ENCODE peak calls at places on chromosomes 13 and 19, in eight cellular contexts. Z, W, N, L, Q, V, M and Y are unnamed samples.

GRCh38 chr19:495440-496332 is 600 bp upstream of the MADCAM1 start:
- DNase-seq in Z (peak), W (no peak), N (no peak), L (no peak), Q (no peak), V (no peak), M (no peak), Y (no peak)

GRCh38 chr19:16470911-16471811 is 609 bp downstream of the EPS15L1 start:
- DNase-seq in Z (no peak), W (no peak), N (no peak), L (no peak), Q (no peak), V (no peak), M (peak), Y (peak)

GRCh38 chr19:46192990-46193650 is 36.4 kb upstream of the IGFL1 start:
- DNase-seq in Z (peak), W (peak), N (no peak), L (no peak), Q (no peak), V (peak), M (no peak), Y (peak)

GRCh38 chr13:73782781-73783180 is 351.4 kb downstream of the KLF12 start:
- DNase-seq in Z (no peak), W (no peak), N (no peak), L (no peak), Q (no peak), V (no peak), M (no peak), Y (no peak)

GRCh38 chr19:56838930-56839664 is 1.4 kb downstream of the PEG3 start:
- DNase-seq in Z (peak), W (peak), N (no peak), L (peak), Q (peak), V (peak), M (peak), Y (peak)

GRCh38 chr13:64154514-64154913 is 2738.9 kb upstream of the PCDH20 start:
- DNase-seq in Z (peak), W (no peak), N (peak), L (no peak), Q (no peak), V (no peak), M (no peak), Y (no peak)

GRCh38 chr13:45838171-45838745 is 13.3 kb downstream of the SIAH3 start:
- DNase-seq in Z (no peak), W (no peak), N (no peak), L (no peak), Q (no peak), V (no peak), M (no peak), Y (no peak)

GRCh38 chr19:33373701-33374405 is at the start of gene CEBPG:
- DNase-seq in Z (no peak), W (no peak), N (no peak), L (no peak), Q (peak), V (peak), M (peak), Y (peak)

GRCh38 chr13:81395368-81395767 is 1054.4 kb upstream of the SPRY2 start:
- DNase-seq in Z (no peak), W (no peak), N (no peak), L (no peak), Q (no peak), V (peak), M (peak), Y (peak)

GRCh38 chr19:4277051-4277700 is 1.9 kb upstream of the SHD start:
- DNase-seq in Z (no peak), W (no peak), N (no peak), L (no peak), Q (no peak), V (no peak), M (no peak), Y (no peak)

GRCh38 chr19:11373166-11373884 is 1.1 kb upstream of the SWSAP1 start:
- DNase-seq in Z (no peak), W (no peak), N (no peak), L (no peak), Q (peak), V (no peak), M (no peak), Y (no peak)

GRCh38 chr13:25453966-25454365 is 82.2 kb downstream of the ATP8A2 start:
- DNase-seq in Z (no peak), W (no peak), N (no peak), L (no peak), Q (no peak), V (no peak), M (no peak), Y (no peak)

GRCh38 chr19:32914879-32915278 is 45.3 kb upstream of the SLC7A9 start:
- DNase-seq in Z (no peak), W (no peak), N (no peak), L (no peak), Q (no peak), V (no peak), M (no peak), Y (no peak)

GRCh38 chr13:104422668-104423067 is 1356.5 kb upstream of the SLC10A2 start:
- DNase-seq in Z (no peak), W (no peak), N (no peak), L (no peak), Q (no peak), V (no peak), M (no peak), Y (no peak)

GRCh38 chr19:42658148-42658547 is 63.4 kb upstream of the CEACAM8 start:
- DNase-seq in Z (no peak), W (no peak), N (no peak), L (no peak), Q (no peak), V (no peak), M (no peak), Y (no peak)

GRCh38 chr13:48801255-48801654 is 147.5 kb downstream of the CYSLTR2 start:
- DNase-seq in Z (no peak), W (no peak), N (no peak), L (no peak), Q (no peak), V (no peak), M (no peak), Y (no peak)
- H3K4me3 ChIP-seq in Z (no peak), W (no peak), N (no peak), L (no peak), Q (no peak), V (no peak), M (no peak), Y (no peak)

GRCh38 chr19:13821292-13821691 is 26.0 kb downstream of the ZSWIM4 start:
- DNase-seq in Z (no peak), W (no peak), N (no peak), L (no peak), Q (no peak), V (no peak), M (no peak), Y (no peak)

GRCh38 chr19:13825489-13826475 is 30.5 kb downstream of the ZSWIM4 start:
- DNase-seq in Z (peak), W (no peak), N (no peak), L (no peak), Q (no peak), V (peak), M (no peak), Y (no peak)

GRCh38 chr19:13823901-13824300 is 28.7 kb downstream of the ZSWIM4 start:
- DNase-seq in Z (no peak), W (no peak), N (no peak), L (no peak), Q (no peak), V (no peak), M (no peak), Y (no peak)

GRCh38 chr19:13824703-13825102 is 29.5 kb downstream of the ZSWIM4 start:
- DNase-seq in Z (no peak), W (no peak), N (no peak), L (no peak), Q (no peak), V (no peak), M (no peak), Y (no peak)

DNA sequence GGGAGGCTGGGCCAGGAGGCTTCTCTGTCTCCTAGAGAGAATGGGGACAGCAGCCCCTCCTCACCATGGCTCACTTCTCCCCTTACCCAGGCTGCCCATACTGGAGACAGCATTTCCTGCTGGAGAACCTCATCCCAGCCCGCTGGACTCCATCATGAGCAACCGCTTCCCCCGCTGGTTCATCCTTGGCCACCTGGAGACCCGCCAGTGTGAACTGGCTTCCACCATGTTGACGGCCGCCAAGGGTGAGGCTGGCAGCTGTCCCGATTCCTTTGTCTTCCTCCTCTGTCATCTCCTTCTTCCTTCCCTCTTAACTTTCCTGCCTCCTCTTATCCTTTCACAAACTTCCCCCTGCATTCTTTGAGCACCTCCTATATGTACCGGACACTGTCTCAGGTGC is 28.0 kb downstream of the ZSWIM4 start:
- DNase-seq in Z (no peak), W (no peak), N (no peak), L (no peak), Q (no peak), V (no peak), M (no peak), Y (no peak)
- TF ChIP-seq CTCF in Z (no peak), W (no peak), N (no peak), L (no peak), Q (no peak), V (no peak), M (no peak), Y (no peak)

GRCh38 chr13:113974304-113975281 is 717 bp upstream of the C13orf46 start:
- DNase-seq in Z (no peak), W (no peak), N (no peak), L (no peak), Q (no peak), V (peak), M (no peak), Y (no peak)
- TF ChIP-seq POLR2A in Z (no peak), W (no peak), N (no peak), L (no peak), Q (no peak), V (no peak), M (no peak), Y (no peak)

GRCh38 chr19:49579193-49579592 is 1.2 kb downstream of the NOSIP start:
- DNase-seq in Z (no peak), W (no peak), N (no peak), L (no peak), Q (no peak), V (no peak), M (no peak), Y (no peak)
- H3K4me3 ChIP-seq in Z (peak), W (no peak), N (peak), L (no peak), Q (no peak), V (peak), M (no peak), Y (no peak)

GRCh38 chr13:47592256-47592655 is 408.8 kb downstream of the SUCLA2 start:
- DNase-seq in Z (no peak), W (no peak), N (no peak), L (no peak), Q (no peak), V (no peak), M (no peak), Y (no peak)

GRCh38 chr13:47588676-47589075 is 412.4 kb downstream of the SUCLA2 start:
- DNase-seq in Z (no peak), W (no peak), N (no peak), L (no peak), Q (no peak), V (no peak), M (no peak), Y (no peak)
- TF ChIP-seq CTCF in Z (no peak), W (no peak), N (no peak), L (no peak), Q (no peak), V (no peak), M (no peak), Y (no peak)

GRCh38 chr13:75763511-75763910 is 127.4 kb downstream of the LMO7 start:
- DNase-seq in Z (no peak), W (no peak), N (no peak), L (no peak), Q (no peak), V (no peak), M (no peak), Y (no peak)

GRCh38 chr13:75760182-75760981 is 124.3 kb downstream of the LMO7 start:
- DNase-seq in Z (peak), W (no peak), N (peak), L (no peak), Q (peak), V (peak), M (peak), Y (no peak)

GRCh38 chr13:75761373-75761772 is 125.2 kb downstream of the LMO7 start:
- DNase-seq in Z (no peak), W (no peak), N (no peak), L (no peak), Q (no peak), V (no peak), M (no peak), Y (no peak)

GRCh38 chr13:75762967-75763366 is 126.8 kb downstream of the LMO7 start:
- DNase-seq in Z (no peak), W (no peak), N (no peak), L (no peak), Q (no peak), V (no peak), M (no peak), Y (no peak)

GRCh38 chr13:75762066-75762937 is 126.2 kb downstream of the LMO7 start:
- DNase-seq in Z (peak), W (no peak), N (no peak), L (no peak), Q (peak), V (peak), M (no peak), Y (peak)
- TF ChIP-seq POLR2A in Z (no peak), W (no peak), N (no peak), L (no peak), Q (no peak), V (peak), M (peak), Y (no peak)

GRCh38 chr13:20460744-20461143 is 64.9 kb downstream of the CRYL1 start:
- DNase-seq in Z (no peak), W (no peak), N (no peak), L (no peak), Q (no peak), V (no peak), M (no peak), Y (no peak)
- H3K4me3 ChIP-seq in Z (no peak), W (no peak), N (no peak), L (no peak), Q (no peak), V (no peak), M (no peak), Y (no peak)